ENCODE peak calls at places on chromosomes 7 and 10, in seven cellular contexts. One of them, this sample, is unnamed.

GRCh38 chr7:100567045-100567730 is 6.5 kb downstream of the SAP25 start:
- DNase-seq in Panc1: no peak
- DNase-seq in HCT116: no peak
- DNase-seq in HepG2: no peak
- DNase-seq in GM12878: no peak
- DNase-seq in K562: no peak
- DNase-seq in SK-N-SH: no peak
- DNase-seq in this sample: no peak

GRCh38 chr7:155269766-155270585 is 27.7 kb upstream of the INSIG1 start:
- DNase-seq in Panc1: no peak
- DNase-seq in HCT116: no peak
- DNase-seq in HepG2: peak; percentile 51
- DNase-seq in GM12878: no peak
- DNase-seq in K562: no peak
- DNase-seq in SK-N-SH: no peak
- DNase-seq in this sample: no peak

GRCh38 chr10:117137911-117138642 is at the start of gene VAX1:
- DNase-seq in Panc1: no peak
- DNase-seq in HCT116: no peak
- DNase-seq in HepG2: no peak
- DNase-seq in GM12878: no peak
- DNase-seq in K562: no peak
- DNase-seq in SK-N-SH: peak; percentile 75
- DNase-seq in this sample: peak; percentile 76

GRCh38 chr7:148204639-148205292 is 385.8 kb upstream of the C7orf33 start:
- DNase-seq in Panc1: no peak
- DNase-seq in HCT116: no peak
- DNase-seq in HepG2: no peak
- DNase-seq in GM12878: no peak
- DNase-seq in K562: no peak
- DNase-seq in SK-N-SH: no peak
- DNase-seq in this sample: no peak

GRCh38 chr10:777913-778479 is 88.5 kb upstream of the DIP2C start:
- DNase-seq in Panc1: no peak
- DNase-seq in HCT116: no peak
- DNase-seq in HepG2: no peak
- DNase-seq in GM12878: no peak
- DNase-seq in K562: no peak
- DNase-seq in SK-N-SH: no peak
- DNase-seq in this sample: no peak

GRCh38 chr7:70098133-70098561 is 499.9 kb downstream of the AUTS2 start:
- DNase-seq in Panc1: no peak
- DNase-seq in HCT116: no peak
- DNase-seq in HepG2: no peak
- DNase-seq in GM12878: no peak
- DNase-seq in K562: no peak
- DNase-seq in SK-N-SH: no peak
- DNase-seq in this sample: no peak

GRCh38 chr7:49244543-49244942 is 320.2 kb downstream of the CDC14C start:
- DNase-seq in Panc1: no peak
- DNase-seq in HCT116: no peak
- DNase-seq in HepG2: no peak
- DNase-seq in GM12878: no peak
- DNase-seq in K562: no peak
- DNase-seq in SK-N-SH: no peak
- DNase-seq in this sample: no peak

GRCh38 chr7:79096361-79096805 is 357.1 kb downstream of the MAGI2 start:
- DNase-seq in Panc1: no peak
- DNase-seq in HCT116: no peak
- DNase-seq in HepG2: no peak
- DNase-seq in GM12878: no peak
- DNase-seq in K562: no peak
- DNase-seq in SK-N-SH: no peak
- DNase-seq in this sample: no peak

GRCh38 chr7:146131701-146132100 is 15.1 kb downstream of the CNTNAP2 start:
- DNase-seq in Panc1: no peak
- DNase-seq in HCT116: no peak
- DNase-seq in HepG2: no peak
- DNase-seq in GM12878: no peak
- DNase-seq in K562: no peak
- DNase-seq in SK-N-SH: no peak
- DNase-seq in this sample: no peak

GRCh38 chr7:79241288-79242055 is 212.0 kb downstream of the MAGI2 start:
- DNase-seq in Panc1: no peak
- DNase-seq in HCT116: no peak
- DNase-seq in HepG2: no peak
- DNase-seq in GM12878: no peak
- DNase-seq in K562: no peak
- DNase-seq in SK-N-SH: no peak
- DNase-seq in this sample: no peak

GRCh38 chr10:97179731-97180366 is 5.9 kb downstream of the SLIT1 start:
- DNase-seq in Panc1: no peak
- DNase-seq in HCT116: no peak
- DNase-seq in HepG2: peak; percentile 19
- DNase-seq in GM12878: no peak
- DNase-seq in K562: peak; percentile 18
- DNase-seq in SK-N-SH: peak; percentile 84
- DNase-seq in this sample: peak; percentile 31

GRCh38 chr10:18607979-18608378 is 43.4 kb downstream of the NSUN6 start:
- DNase-seq in Panc1: no peak
- DNase-seq in HCT116: no peak
- DNase-seq in HepG2: no peak
- DNase-seq in GM12878: no peak
- DNase-seq in K562: no peak
- DNase-seq in SK-N-SH: peak; percentile 5
- DNase-seq in this sample: no peak
- TF ChIP-seq SIN3A in Panc1: no peak
- TF ChIP-seq SIN3A in HCT116: no peak
- TF ChIP-seq SIN3A in HepG2: no peak
- TF ChIP-seq SIN3A in GM12878: no peak
- TF ChIP-seq SIN3A in K562: no peak
- TF ChIP-seq SIN3A in SK-N-SH: no peak
- TF ChIP-seq SIN3A in this sample: no peak

GRCh38 chr7:92725161-92725925 is 111.0 kb downstream of the CDK6 start:
- DNase-seq in Panc1: no peak
- DNase-seq in HCT116: no peak
- DNase-seq in HepG2: no peak
- DNase-seq in GM12878: no peak
- DNase-seq in K562: no peak
- DNase-seq in SK-N-SH: no peak
- DNase-seq in this sample: no peak

GRCh38 chr7:92720604-92721350 is 115.6 kb downstream of the CDK6 start:
- DNase-seq in Panc1: no peak
- DNase-seq in HCT116: no peak
- DNase-seq in HepG2: no peak
- DNase-seq in GM12878: no peak
- DNase-seq in K562: no peak
- DNase-seq in SK-N-SH: no peak
- DNase-seq in this sample: no peak

GRCh38 chr7:92722541-92722940 is 113.8 kb downstream of the CDK6 start:
- DNase-seq in Panc1: no peak
- DNase-seq in HCT116: no peak
- DNase-seq in HepG2: no peak
- DNase-seq in GM12878: no peak
- DNase-seq in K562: no peak
- DNase-seq in SK-N-SH: no peak
- DNase-seq in this sample: no peak

GRCh38 chr7:92723205-92723604 is 113.2 kb downstream of the CDK6 start:
- DNase-seq in Panc1: no peak
- DNase-seq in HCT116: no peak
- DNase-seq in HepG2: no peak
- DNase-seq in GM12878: no peak
- DNase-seq in K562: no peak
- DNase-seq in SK-N-SH: no peak
- DNase-seq in this sample: no peak

DNA sequence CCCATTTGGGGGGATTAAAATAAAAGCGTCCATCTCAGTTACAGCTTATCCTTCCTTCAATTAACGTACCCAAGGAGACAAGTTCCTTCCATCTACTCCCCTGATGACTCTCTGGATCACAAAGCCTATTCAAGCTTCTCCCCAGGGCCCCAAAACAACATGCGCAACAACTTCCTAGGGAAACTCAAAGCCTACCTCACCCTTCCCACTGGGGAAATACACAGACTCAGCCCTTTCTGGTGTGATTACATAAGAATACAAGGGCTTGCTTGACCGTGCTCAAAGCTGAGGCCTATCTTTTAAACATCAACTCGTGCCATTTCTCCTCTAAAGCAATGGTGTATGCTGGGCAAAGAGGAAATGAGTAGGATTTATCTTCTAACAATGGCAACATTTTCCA is 112.4 kb downstream of the CDK6 start:
- DNase-seq in Panc1: no peak
- DNase-seq in HCT116: no peak
- DNase-seq in HepG2: no peak
- DNase-seq in GM12878: no peak
- DNase-seq in K562: no peak
- DNase-seq in SK-N-SH: no peak
- DNase-seq in this sample: no peak
- TF ChIP-seq SIN3A in Panc1: no peak
- TF ChIP-seq SIN3A in HCT116: no peak
- TF ChIP-seq SIN3A in HepG2: no peak
- TF ChIP-seq SIN3A in GM12878: no peak
- TF ChIP-seq SIN3A in K562: no peak
- TF ChIP-seq SIN3A in SK-N-SH: no peak
- TF ChIP-seq SIN3A in this sample: no peak

DNA sequence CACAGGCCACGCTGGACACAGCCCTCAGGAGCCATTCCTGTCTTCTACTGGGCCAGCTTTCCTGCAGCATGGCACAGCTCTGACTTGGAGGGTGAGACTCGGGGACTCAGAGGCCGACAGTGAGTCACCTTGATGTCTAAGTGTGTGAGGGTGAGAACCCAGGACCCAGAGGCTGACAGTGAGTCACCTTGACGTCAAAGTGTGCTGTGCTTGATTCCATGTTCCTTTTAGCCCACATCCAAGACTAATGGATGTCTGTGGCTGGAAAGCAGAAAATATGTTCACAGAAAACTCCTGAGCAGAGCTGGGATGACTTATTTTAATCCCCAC is 6.0 kb upstream of the FAM170B start:
- DNase-seq in Panc1: no peak
- DNase-seq in HCT116: peak; percentile 37
- DNase-seq in HepG2: no peak
- DNase-seq in GM12878: no peak
- DNase-seq in K562: no peak
- DNase-seq in SK-N-SH: no peak
- DNase-seq in this sample: no peak
- TF ChIP-seq SIN3A in Panc1: no peak
- TF ChIP-seq SIN3A in HCT116: no peak
- TF ChIP-seq SIN3A in HepG2: no peak
- TF ChIP-seq SIN3A in GM12878: no peak
- TF ChIP-seq SIN3A in K562: no peak
- TF ChIP-seq SIN3A in SK-N-SH: no peak
- TF ChIP-seq SIN3A in this sample: no peak

GRCh38 chr10:12073526-12073925 is 4.8 kb downstream of the DHTKD1 start:
- DNase-seq in Panc1: no peak
- DNase-seq in HCT116: no peak
- DNase-seq in HepG2: no peak
- DNase-seq in GM12878: no peak
- DNase-seq in K562: no peak
- DNase-seq in SK-N-SH: no peak
- DNase-seq in this sample: no peak
- TF ChIP-seq SIN3A in Panc1: no peak
- TF ChIP-seq SIN3A in HCT116: no peak
- TF ChIP-seq SIN3A in HepG2: no peak
- TF ChIP-seq SIN3A in GM12878: no peak
- TF ChIP-seq SIN3A in K562: no peak
- TF ChIP-seq SIN3A in SK-N-SH: no peak
- TF ChIP-seq SIN3A in this sample: no peak

DNA sequence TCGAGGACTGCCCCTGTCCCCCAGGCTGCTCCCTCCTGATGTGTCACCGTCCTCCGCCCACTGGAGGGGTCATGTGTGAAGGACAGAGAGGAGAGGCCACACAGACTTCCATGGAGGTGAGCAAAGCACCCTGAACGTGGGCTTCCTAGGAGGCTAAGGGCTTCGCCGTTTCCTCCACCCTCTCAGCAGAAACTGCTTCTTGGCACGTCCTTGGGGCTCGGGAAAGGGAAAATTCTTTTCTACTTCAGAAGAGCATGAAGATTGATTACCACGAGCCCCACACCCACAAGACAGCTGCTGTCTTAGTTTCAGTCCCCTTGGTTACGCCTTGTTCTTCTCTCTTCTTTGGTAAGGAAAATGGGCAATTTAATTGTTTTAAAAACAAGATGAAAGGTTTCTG is 218.2 kb downstream of the CCDC3 start:
- DNase-seq in Panc1: no peak
- DNase-seq in HCT116: no peak
- DNase-seq in HepG2: no peak
- DNase-seq in GM12878: no peak
- DNase-seq in K562: no peak
- DNase-seq in SK-N-SH: no peak
- DNase-seq in this sample: no peak
- TF ChIP-seq SIN3A in Panc1: no peak
- TF ChIP-seq SIN3A in HCT116: no peak
- TF ChIP-seq SIN3A in HepG2: no peak
- TF ChIP-seq SIN3A in GM12878: no peak
- TF ChIP-seq SIN3A in K562: no peak
- TF ChIP-seq SIN3A in SK-N-SH: no peak
- TF ChIP-seq SIN3A in this sample: no peak

DNA sequence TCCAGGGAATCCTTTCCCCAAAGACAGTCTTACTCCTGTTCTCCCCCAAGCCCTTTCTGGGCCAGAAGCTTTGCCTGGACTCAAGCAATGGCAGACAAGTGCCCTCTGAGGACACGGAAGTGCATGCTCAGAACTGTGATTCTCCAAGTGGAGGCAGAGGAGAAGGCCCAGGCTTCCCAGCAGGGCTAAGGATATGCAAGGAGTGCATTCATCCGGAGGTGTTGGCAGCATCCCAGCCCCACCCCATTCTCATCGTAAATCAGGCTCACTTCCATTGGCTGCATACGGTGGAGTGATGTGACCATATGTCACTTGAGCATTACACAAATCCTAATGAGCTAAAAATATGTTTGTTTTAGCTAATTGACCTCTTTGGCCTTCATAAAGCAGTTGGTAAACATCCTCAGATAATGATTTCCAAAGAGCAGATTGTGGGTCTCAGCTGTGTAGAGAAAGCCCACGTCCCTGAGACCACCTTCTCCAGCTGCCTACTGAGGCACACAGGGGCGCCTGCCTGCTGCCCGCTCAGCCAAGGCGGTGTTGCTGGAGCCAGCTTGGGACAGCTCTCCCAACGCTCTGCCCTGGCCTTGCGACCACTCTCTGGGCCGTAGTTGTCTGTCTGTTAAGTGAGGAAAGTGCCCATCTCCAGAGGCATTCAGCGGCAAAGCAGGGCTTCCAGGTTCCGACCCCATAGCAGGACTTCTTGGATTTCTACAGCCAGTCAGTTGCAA is 1.4 kb upstream of the RBP3 start:
- DNase-seq in Panc1: no peak
- DNase-seq in HCT116: no peak
- DNase-seq in HepG2: no peak
- DNase-seq in GM12878: no peak
- DNase-seq in K562: no peak
- DNase-seq in SK-N-SH: no peak
- DNase-seq in this sample: no peak
- TF ChIP-seq SIN3A in Panc1: no peak
- TF ChIP-seq SIN3A in HCT116: no peak
- TF ChIP-seq SIN3A in HepG2: no peak
- TF ChIP-seq SIN3A in GM12878: no peak
- TF ChIP-seq SIN3A in K562: no peak
- TF ChIP-seq SIN3A in SK-N-SH: no peak
- TF ChIP-seq SIN3A in this sample: no peak

This sample was measured in H1.